ENCODE peak calls at places on chromosomes 11 and 22, in eight cellular contexts. One of them, this sample, is unnamed.

GRCh38 chr11:79487412-79487811 is 46.6 kb upstream of the TENM4 start:
- DNase-seq in neural progenitor cell: no peak
- DNase-seq in ovary: no peak
- DNase-seq in fibroblast of the aortic adventitia: no peak
- DNase-seq in brain microvascular endothelial cell: no peak
- DNase-seq in mucosa of descending colon: no peak
- DNase-seq in astrocyte of the spinal cord: no peak
- DNase-seq in bronchial epithelial cell: no peak
- DNase-seq in this sample: no peak

GRCh38 chr11:86537541-86538222 is 134.7 kb downstream of the ME3 start:
- DNase-seq in neural progenitor cell: peak
- DNase-seq in ovary: no peak
- DNase-seq in fibroblast of the aortic adventitia: peak
- DNase-seq in brain microvascular endothelial cell: peak
- DNase-seq in mucosa of descending colon: no peak
- DNase-seq in astrocyte of the spinal cord: peak
- DNase-seq in bronchial epithelial cell: no peak
- DNase-seq in this sample: no peak

GRCh38 chr11:93279911-93280347 is 50.6 kb upstream of the DEUP1 start:
- DNase-seq in neural progenitor cell: no peak
- DNase-seq in ovary: no peak
- DNase-seq in fibroblast of the aortic adventitia: no peak
- DNase-seq in brain microvascular endothelial cell: no peak
- DNase-seq in mucosa of descending colon: no peak
- DNase-seq in astrocyte of the spinal cord: no peak
- DNase-seq in bronchial epithelial cell: no peak
- DNase-seq in this sample: no peak

GRCh38 chr11:82992219-82992618 is 79.5 kb downstream of the RAB30 start:
- DNase-seq in neural progenitor cell: no peak
- DNase-seq in ovary: no peak
- DNase-seq in fibroblast of the aortic adventitia: no peak
- DNase-seq in brain microvascular endothelial cell: no peak
- DNase-seq in mucosa of descending colon: no peak
- DNase-seq in astrocyte of the spinal cord: no peak
- DNase-seq in bronchial epithelial cell: no peak
- DNase-seq in this sample: no peak

GRCh38 chr22:21043856-21044535 is 1.8 kb upstream of the LRRC74B start:
- DNase-seq in neural progenitor cell: no peak
- DNase-seq in ovary: no peak
- DNase-seq in fibroblast of the aortic adventitia: no peak
- DNase-seq in brain microvascular endothelial cell: no peak
- DNase-seq in mucosa of descending colon: no peak
- DNase-seq in astrocyte of the spinal cord: no peak
- DNase-seq in bronchial epithelial cell: no peak
- DNase-seq in this sample: no peak

GRCh38 chr11:76380161-76380976 is 563 bp downstream of the THAP12 start:
- DNase-seq in neural progenitor cell: no peak
- DNase-seq in ovary: no peak
- DNase-seq in fibroblast of the aortic adventitia: peak
- DNase-seq in brain microvascular endothelial cell: peak
- DNase-seq in mucosa of descending colon: no peak
- DNase-seq in astrocyte of the spinal cord: peak
- DNase-seq in bronchial epithelial cell: peak
- DNase-seq in this sample: no peak

GRCh38 chr11:48880021-48880441 is 103.7 kb downstream of the TRIM51G start:
- DNase-seq in neural progenitor cell: no peak
- DNase-seq in ovary: no peak
- DNase-seq in fibroblast of the aortic adventitia: no peak
- DNase-seq in brain microvascular endothelial cell: no peak
- DNase-seq in mucosa of descending colon: no peak
- DNase-seq in astrocyte of the spinal cord: no peak
- DNase-seq in bronchial epithelial cell: no peak
- DNase-seq in this sample: no peak

GRCh38 chr11:133382217-133382746 is 150.0 kb downstream of the OPCML start:
- DNase-seq in neural progenitor cell: no peak
- DNase-seq in ovary: no peak
- DNase-seq in fibroblast of the aortic adventitia: no peak
- DNase-seq in brain microvascular endothelial cell: no peak
- DNase-seq in mucosa of descending colon: no peak
- DNase-seq in astrocyte of the spinal cord: peak
- DNase-seq in bronchial epithelial cell: no peak
- DNase-seq in this sample: no peak

GRCh38 chr11:111120221-111120620 is 125.3 kb upstream of the POU2AF2 start:
- DNase-seq in neural progenitor cell: no peak
- DNase-seq in ovary: no peak
- DNase-seq in fibroblast of the aortic adventitia: no peak
- DNase-seq in brain microvascular endothelial cell: no peak
- DNase-seq in mucosa of descending colon: no peak
- DNase-seq in astrocyte of the spinal cord: peak
- DNase-seq in bronchial epithelial cell: no peak
- DNase-seq in this sample: no peak

GRCh38 chr22:49848690-49849160 is 4.9 kb upstream of the ZBED4 start:
- DNase-seq in neural progenitor cell: no peak
- DNase-seq in ovary: no peak
- DNase-seq in fibroblast of the aortic adventitia: no peak
- DNase-seq in brain microvascular endothelial cell: no peak
- DNase-seq in mucosa of descending colon: no peak
- DNase-seq in astrocyte of the spinal cord: no peak
- DNase-seq in bronchial epithelial cell: no peak
- DNase-seq in this sample: no peak

GRCh38 chr11:132895340-132895739 is 637.0 kb downstream of the OPCML start:
- DNase-seq in neural progenitor cell: no peak
- DNase-seq in ovary: no peak
- DNase-seq in fibroblast of the aortic adventitia: no peak
- DNase-seq in brain microvascular endothelial cell: peak
- DNase-seq in mucosa of descending colon: no peak
- DNase-seq in astrocyte of the spinal cord: peak
- DNase-seq in bronchial epithelial cell: peak
- DNase-seq in this sample: no peak

GRCh38 chr11:33830903-33831648 is 56.8 kb upstream of the FBXO3 start:
- DNase-seq in neural progenitor cell: no peak
- DNase-seq in ovary: no peak
- DNase-seq in fibroblast of the aortic adventitia: no peak
- DNase-seq in brain microvascular endothelial cell: no peak
- DNase-seq in mucosa of descending colon: no peak
- DNase-seq in astrocyte of the spinal cord: peak
- DNase-seq in bronchial epithelial cell: peak
- DNase-seq in this sample: no peak

GRCh38 chr11:33829430-33830141 is 55.3 kb upstream of the FBXO3 start:
- DNase-seq in neural progenitor cell: peak
- DNase-seq in ovary: peak
- DNase-seq in fibroblast of the aortic adventitia: peak
- DNase-seq in brain microvascular endothelial cell: peak
- DNase-seq in mucosa of descending colon: peak
- DNase-seq in astrocyte of the spinal cord: peak
- DNase-seq in bronchial epithelial cell: peak
- DNase-seq in this sample: peak

GRCh38 chr11:33832676-33833075 is 58.4 kb upstream of the FBXO3 start:
- DNase-seq in neural progenitor cell: no peak
- DNase-seq in ovary: no peak
- DNase-seq in fibroblast of the aortic adventitia: no peak
- DNase-seq in brain microvascular endothelial cell: no peak
- DNase-seq in mucosa of descending colon: no peak
- DNase-seq in astrocyte of the spinal cord: no peak
- DNase-seq in bronchial epithelial cell: no peak
- DNase-seq in this sample: no peak

DNA sequence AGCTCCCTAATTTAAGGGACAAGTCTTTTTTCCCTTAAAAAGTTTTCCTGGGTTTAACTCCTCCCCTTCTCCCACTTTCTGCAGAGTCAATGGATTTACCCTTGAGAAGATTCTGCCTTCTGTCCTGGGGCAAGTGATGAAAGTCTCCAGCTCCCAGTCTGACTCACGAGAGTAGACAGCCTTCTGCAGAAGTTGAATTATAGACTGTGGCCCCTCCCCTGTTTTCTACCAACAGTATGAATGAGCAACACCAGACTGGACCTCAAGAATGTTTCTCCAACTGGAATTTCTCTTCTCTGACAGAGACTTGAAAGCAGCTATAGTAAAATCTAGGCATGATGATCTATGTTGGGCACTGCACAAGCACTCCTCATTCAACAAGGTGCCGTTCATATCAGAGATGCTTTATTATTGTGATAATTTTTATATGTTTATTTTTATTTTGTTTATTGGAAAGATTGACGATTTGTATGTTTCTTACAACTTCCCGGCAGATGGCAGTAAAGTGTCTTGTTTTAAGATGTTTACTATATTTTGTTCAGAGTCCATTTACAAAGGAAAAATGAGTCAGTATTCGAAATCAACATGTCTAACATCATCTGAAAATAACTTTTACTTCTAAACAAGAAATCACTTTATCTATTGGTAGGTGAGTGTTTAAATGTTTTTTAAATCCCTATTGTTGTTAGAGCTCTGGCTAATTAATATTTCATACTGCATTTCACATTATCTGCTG is 56.6 kb downstream of the LMO2 start:
- DNase-seq in neural progenitor cell: no peak
- DNase-seq in ovary: no peak
- DNase-seq in fibroblast of the aortic adventitia: peak
- DNase-seq in brain microvascular endothelial cell: peak
- DNase-seq in mucosa of descending colon: no peak
- DNase-seq in astrocyte of the spinal cord: peak
- DNase-seq in bronchial epithelial cell: peak
- DNase-seq in this sample: no peak
- TF ChIP-seq CTCF in neural progenitor cell: peak
- TF ChIP-seq CTCF in ovary: no peak
- TF ChIP-seq CTCF in fibroblast of the aortic adventitia: peak
- TF ChIP-seq CTCF in brain microvascular endothelial cell: no peak
- TF ChIP-seq CTCF in mucosa of descending colon: no peak
- TF ChIP-seq CTCF in astrocyte of the spinal cord: peak
- TF ChIP-seq CTCF in bronchial epithelial cell: no peak
- TF ChIP-seq CTCF in this sample: peak

DNA sequence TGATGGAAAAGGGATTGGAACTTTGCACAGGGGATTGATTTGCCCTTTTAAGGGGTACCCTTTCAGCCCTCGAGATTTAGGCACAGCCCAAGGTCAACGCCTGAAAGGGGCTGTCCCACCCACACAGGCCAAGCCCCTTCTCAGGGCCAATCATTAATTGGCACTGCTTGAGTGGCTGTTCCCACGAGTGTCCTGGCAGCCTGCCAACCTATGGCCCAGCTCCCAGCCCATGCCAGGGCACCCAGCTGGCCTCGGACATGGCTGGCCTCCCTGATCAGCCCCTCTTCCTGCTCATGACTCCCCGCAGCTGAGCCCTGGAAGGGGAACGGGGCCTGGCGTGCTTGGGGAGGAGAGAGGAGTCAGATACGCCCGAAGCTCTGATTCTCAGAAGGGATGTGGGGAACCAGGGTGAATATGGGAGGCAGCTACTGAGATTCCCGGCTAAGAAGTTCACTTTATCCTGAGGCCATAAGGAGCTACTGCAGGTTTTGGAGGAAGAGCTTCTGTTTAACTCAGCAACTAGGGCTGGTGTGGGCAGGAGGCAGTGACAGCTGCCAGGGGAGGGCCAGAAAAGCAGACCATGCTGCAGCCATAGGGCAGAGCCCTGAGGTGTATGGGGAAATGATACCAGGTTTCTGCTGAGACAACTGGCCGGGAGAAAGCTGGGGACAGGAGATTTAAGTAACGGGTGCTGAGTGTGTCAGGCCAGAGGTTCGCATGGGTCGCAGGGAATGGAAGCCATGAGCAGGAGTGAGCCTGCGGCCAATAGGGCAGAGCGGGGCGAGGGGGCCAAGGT is 30.0 kb downstream of the WNT7B start:
- DNase-seq in neural progenitor cell: no peak
- DNase-seq in ovary: no peak
- DNase-seq in fibroblast of the aortic adventitia: no peak
- DNase-seq in brain microvascular endothelial cell: no peak
- DNase-seq in mucosa of descending colon: no peak
- DNase-seq in astrocyte of the spinal cord: no peak
- DNase-seq in bronchial epithelial cell: no peak
- DNase-seq in this sample: no peak
- H3K4me3 ChIP-seq in neural progenitor cell: no peak
- H3K4me3 ChIP-seq in ovary: no peak
- H3K4me3 ChIP-seq in fibroblast of the aortic adventitia: no peak
- H3K4me3 ChIP-seq in brain microvascular endothelial cell: no peak
- H3K4me3 ChIP-seq in mucosa of descending colon: no peak
- H3K4me3 ChIP-seq in astrocyte of the spinal cord: no peak
- H3K4me3 ChIP-seq in bronchial epithelial cell: no peak
- H3K4me3 ChIP-seq in this sample: no peak

DNA sequence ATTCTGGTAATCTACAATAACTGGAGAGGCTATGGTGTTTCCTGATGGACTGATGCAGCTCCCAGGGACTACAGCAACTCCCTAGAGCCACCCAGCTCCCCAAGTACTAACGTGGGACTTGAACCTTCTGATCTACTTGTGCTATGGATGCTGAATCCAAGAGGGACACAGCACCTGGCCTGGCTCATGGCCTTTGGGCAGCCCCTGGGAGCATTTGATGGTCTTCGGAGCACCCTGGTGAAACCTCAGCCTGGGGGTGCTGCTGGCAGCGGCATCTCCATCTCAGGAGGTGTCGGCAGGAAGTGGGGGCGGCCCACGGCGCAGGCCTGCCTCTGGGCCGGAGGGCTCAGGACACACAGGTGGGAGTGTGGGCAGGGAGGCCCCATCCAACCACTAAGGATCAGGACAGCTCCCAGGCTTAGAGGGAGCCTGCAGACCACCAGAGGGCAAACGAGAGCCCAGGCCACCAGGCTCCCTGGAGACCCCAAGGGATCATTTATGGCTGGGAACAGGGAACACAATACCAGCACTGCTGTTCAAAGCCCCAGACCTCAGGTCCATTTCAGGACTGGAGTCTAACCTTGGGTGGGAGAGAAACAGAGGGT is 8.7 kb downstream of the EHD1 start:
- DNase-seq in neural progenitor cell: peak
- DNase-seq in ovary: no peak
- DNase-seq in fibroblast of the aortic adventitia: no peak
- DNase-seq in brain microvascular endothelial cell: no peak
- DNase-seq in mucosa of descending colon: no peak
- DNase-seq in astrocyte of the spinal cord: no peak
- DNase-seq in bronchial epithelial cell: no peak
- DNase-seq in this sample: no peak
- TF ChIP-seq CTCF in neural progenitor cell: peak
- TF ChIP-seq CTCF in ovary: no peak
- TF ChIP-seq CTCF in fibroblast of the aortic adventitia: peak
- TF ChIP-seq CTCF in brain microvascular endothelial cell: peak
- TF ChIP-seq CTCF in mucosa of descending colon: no peak
- TF ChIP-seq CTCF in astrocyte of the spinal cord: peak
- TF ChIP-seq CTCF in bronchial epithelial cell: peak
- TF ChIP-seq CTCF in this sample: peak

DNA sequence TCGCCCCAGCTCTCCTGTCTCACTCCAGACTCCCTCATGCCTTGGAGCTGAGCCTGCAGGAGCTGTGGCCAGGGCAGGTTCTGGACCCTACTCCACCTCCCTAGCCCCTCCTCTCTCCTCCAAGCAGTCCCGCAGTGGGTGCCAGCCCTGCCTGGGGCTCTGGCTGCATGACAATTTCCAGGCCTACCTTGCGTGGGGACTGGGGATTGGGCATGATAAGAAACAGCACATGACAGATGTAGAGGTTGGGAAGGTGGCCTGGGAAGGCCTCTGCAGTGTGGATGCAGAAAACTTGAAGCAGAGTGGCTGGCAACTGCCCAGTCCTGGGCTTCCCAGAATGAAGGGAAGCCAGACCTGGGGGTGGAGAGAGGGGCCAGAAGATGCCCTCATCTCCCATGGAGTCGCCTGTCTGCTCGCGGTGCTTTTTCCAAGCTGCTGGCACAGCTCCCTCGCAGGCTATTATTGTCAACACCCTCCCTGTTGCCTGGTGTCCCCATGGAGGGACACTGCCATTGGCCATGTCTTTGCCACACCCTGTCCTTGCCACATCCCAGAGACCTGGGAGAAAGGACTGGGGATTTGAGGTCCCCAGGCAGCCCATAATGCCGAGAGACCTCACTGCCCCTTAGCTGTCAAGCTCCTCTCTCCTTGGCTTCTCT is 48.9 kb upstream of the CDON start:
- DNase-seq in neural progenitor cell: no peak
- DNase-seq in ovary: no peak
- DNase-seq in fibroblast of the aortic adventitia: no peak
- DNase-seq in brain microvascular endothelial cell: no peak
- DNase-seq in mucosa of descending colon: no peak
- DNase-seq in astrocyte of the spinal cord: no peak
- DNase-seq in bronchial epithelial cell: no peak
- DNase-seq in this sample: no peak
- H3K4me3 ChIP-seq in neural progenitor cell: no peak
- H3K4me3 ChIP-seq in ovary: no peak
- H3K4me3 ChIP-seq in fibroblast of the aortic adventitia: no peak
- H3K4me3 ChIP-seq in brain microvascular endothelial cell: no peak
- H3K4me3 ChIP-seq in mucosa of descending colon: no peak
- H3K4me3 ChIP-seq in astrocyte of the spinal cord: no peak
- H3K4me3 ChIP-seq in bronchial epithelial cell: no peak
- H3K4me3 ChIP-seq in this sample: no peak